ENCODE peak calls at places on chromosomes 4 and X, in nine cellular contexts. One of them, this sample, is unnamed.

GRCh38 chr4:154779362-154779947 is 1.6 kb upstream of the RBM46 start:
- DNase-seq in PC-3: peak
- DNase-seq in GM23338: peak
- DNase-seq in neural progenitor cell: peak
- DNase-seq in hepatocyte: peak
- DNase-seq in HCT116: peak
- DNase-seq in OCI-LY7: peak
- DNase-seq in GM23248: peak
- DNase-seq in SK-N-SH: peak
- DNase-seq in this sample: peak

GRCh38 chr4:73828945-73829344 is 7.5 kb upstream of the CXCL6 start:
- DNase-seq in PC-3: no peak
- DNase-seq in GM23338: no peak
- DNase-seq in neural progenitor cell: no peak
- DNase-seq in hepatocyte: no peak
- DNase-seq in HCT116: no peak
- DNase-seq in OCI-LY7: no peak
- DNase-seq in GM23248: peak
- DNase-seq in SK-N-SH: no peak
- DNase-seq in this sample: no peak

GRCh38 chrX:13689519-13690211 is 737 bp downstream of the RAB9A start:
- DNase-seq in PC-3: peak
- DNase-seq in GM23338: peak
- DNase-seq in neural progenitor cell: peak
- DNase-seq in hepatocyte: no peak
- DNase-seq in HCT116: no peak
- DNase-seq in OCI-LY7: peak
- DNase-seq in GM23248: peak
- DNase-seq in SK-N-SH: no peak
- DNase-seq in this sample: no peak

GRCh38 chr4:40681600-40682297 is 52.1 kb upstream of the RBM47 start:
- DNase-seq in PC-3: no peak
- DNase-seq in GM23338: no peak
- DNase-seq in neural progenitor cell: peak
- DNase-seq in hepatocyte: no peak
- DNase-seq in HCT116: no peak
- DNase-seq in OCI-LY7: no peak
- DNase-seq in GM23248: no peak
- DNase-seq in SK-N-SH: no peak
- DNase-seq in this sample: no peak

GRCh38 chr4:2258091-2259035 is 3.5 kb downstream of the MXD4 start:
- DNase-seq in PC-3: no peak
- DNase-seq in GM23338: no peak
- DNase-seq in neural progenitor cell: no peak
- DNase-seq in hepatocyte: no peak
- DNase-seq in HCT116: no peak
- DNase-seq in OCI-LY7: no peak
- DNase-seq in GM23248: no peak
- DNase-seq in SK-N-SH: peak
- DNase-seq in this sample: no peak

GRCh38 chr4:47650584-47651130 is 165.6 kb downstream of the ATP10D start:
- DNase-seq in PC-3: no peak
- DNase-seq in GM23338: no peak
- DNase-seq in neural progenitor cell: no peak
- DNase-seq in hepatocyte: no peak
- DNase-seq in HCT116: no peak
- DNase-seq in OCI-LY7: no peak
- DNase-seq in GM23248: no peak
- DNase-seq in SK-N-SH: no peak
- DNase-seq in this sample: no peak

GRCh38 chr4:82201303-82201702 is 172.5 kb downstream of the HNRNPD start:
- DNase-seq in PC-3: peak
- DNase-seq in GM23338: no peak
- DNase-seq in neural progenitor cell: no peak
- DNase-seq in hepatocyte: no peak
- DNase-seq in HCT116: no peak
- DNase-seq in OCI-LY7: no peak
- DNase-seq in GM23248: peak
- DNase-seq in SK-N-SH: no peak
- DNase-seq in this sample: no peak

GRCh38 chr4:159639924-159640323 is 537.0 kb downstream of the RAPGEF2 start:
- DNase-seq in PC-3: no peak
- DNase-seq in GM23338: no peak
- DNase-seq in neural progenitor cell: no peak
- DNase-seq in hepatocyte: no peak
- DNase-seq in HCT116: no peak
- DNase-seq in OCI-LY7: no peak
- DNase-seq in GM23248: no peak
- DNase-seq in SK-N-SH: no peak
- DNase-seq in this sample: no peak

GRCh38 chrX:124338733-124339514 is 6.5 kb downstream of the TEX13D start:
- DNase-seq in PC-3: no peak
- DNase-seq in GM23338: no peak
- DNase-seq in neural progenitor cell: no peak
- DNase-seq in hepatocyte: no peak
- DNase-seq in HCT116: no peak
- DNase-seq in OCI-LY7: no peak
- DNase-seq in GM23248: no peak
- DNase-seq in SK-N-SH: no peak
- DNase-seq in this sample: no peak

GRCh38 chrX:100413231-100413630 is 3.2 kb upstream of the PCDH19 start:
- DNase-seq in PC-3: peak
- DNase-seq in GM23338: peak
- DNase-seq in neural progenitor cell: peak
- DNase-seq in hepatocyte: peak
- DNase-seq in HCT116: no peak
- DNase-seq in OCI-LY7: peak
- DNase-seq in GM23248: peak
- DNase-seq in SK-N-SH: peak
- DNase-seq in this sample: peak

GRCh38 chrX:103716967-103717366 is 6.3 kb downstream of the TMEM31 start:
- DNase-seq in PC-3: peak
- DNase-seq in GM23338: no peak
- DNase-seq in neural progenitor cell: no peak
- DNase-seq in hepatocyte: peak
- DNase-seq in HCT116: no peak
- DNase-seq in OCI-LY7: no peak
- DNase-seq in GM23248: peak
- DNase-seq in SK-N-SH: no peak
- DNase-seq in this sample: no peak

GRCh38 chr4:117093581-117093980 is 8.2 kb upstream of the TRAM1L1 start:
- DNase-seq in PC-3: peak
- DNase-seq in GM23338: no peak
- DNase-seq in neural progenitor cell: no peak
- DNase-seq in hepatocyte: no peak
- DNase-seq in HCT116: no peak
- DNase-seq in OCI-LY7: no peak
- DNase-seq in GM23248: no peak
- DNase-seq in SK-N-SH: no peak
- DNase-seq in this sample: no peak

GRCh38 chr4:68962868-68963267 is 11.3 kb upstream of the UGT2A3 start:
- DNase-seq in PC-3: no peak
- DNase-seq in GM23338: no peak
- DNase-seq in neural progenitor cell: no peak
- DNase-seq in hepatocyte: no peak
- DNase-seq in HCT116: no peak
- DNase-seq in OCI-LY7: no peak
- DNase-seq in GM23248: no peak
- DNase-seq in SK-N-SH: no peak
- DNase-seq in this sample: no peak

GRCh38 chr4:148015058-148015457 is 283.2 kb downstream of the ARHGAP10 start:
- DNase-seq in PC-3: no peak
- DNase-seq in GM23338: peak
- DNase-seq in neural progenitor cell: no peak
- DNase-seq in hepatocyte: no peak
- DNase-seq in HCT116: no peak
- DNase-seq in OCI-LY7: no peak
- DNase-seq in GM23248: no peak
- DNase-seq in SK-N-SH: no peak
- DNase-seq in this sample: no peak

GRCh38 chr4:148017801-148018200 is 285.9 kb downstream of the ARHGAP10 start:
- DNase-seq in PC-3: no peak
- DNase-seq in GM23338: no peak
- DNase-seq in neural progenitor cell: no peak
- DNase-seq in hepatocyte: no peak
- DNase-seq in HCT116: no peak
- DNase-seq in OCI-LY7: no peak
- DNase-seq in GM23248: no peak
- DNase-seq in SK-N-SH: no peak
- DNase-seq in this sample: no peak

GRCh38 chr4:148016063-148016637 is 284.3 kb downstream of the ARHGAP10 start:
- DNase-seq in PC-3: no peak
- DNase-seq in GM23338: no peak
- DNase-seq in neural progenitor cell: no peak
- DNase-seq in hepatocyte: no peak
- DNase-seq in HCT116: no peak
- DNase-seq in OCI-LY7: no peak
- DNase-seq in GM23248: no peak
- DNase-seq in SK-N-SH: no peak
- DNase-seq in this sample: no peak

DNA sequence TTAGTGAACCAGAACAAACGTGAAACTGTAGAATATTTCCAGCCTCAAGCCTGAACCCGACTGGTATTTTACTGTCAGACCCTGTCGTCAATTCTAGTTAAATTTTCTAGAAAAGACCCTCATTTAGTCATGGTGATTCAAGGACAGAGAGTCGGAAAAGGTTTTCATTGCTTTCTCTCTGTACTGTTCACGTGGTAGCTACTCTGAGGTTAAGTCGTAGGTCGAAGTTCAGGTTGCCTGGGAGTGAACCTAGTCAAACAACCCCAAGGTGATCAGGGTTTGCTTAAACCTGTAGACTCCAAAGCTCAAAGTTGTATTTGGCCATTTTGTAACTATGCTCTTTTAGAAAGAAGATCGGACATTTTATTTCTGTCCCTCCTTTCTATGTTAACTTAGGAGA is 283.6 kb downstream of the ARHGAP10 start:
- DNase-seq in PC-3: no peak
- DNase-seq in GM23338: no peak
- DNase-seq in neural progenitor cell: no peak
- DNase-seq in hepatocyte: no peak
- DNase-seq in HCT116: no peak
- DNase-seq in OCI-LY7: no peak
- DNase-seq in GM23248: no peak
- DNase-seq in SK-N-SH: no peak
- DNase-seq in this sample: no peak
- TF ChIP-seq EZH2phosphoT487 in PC-3: no peak
- TF ChIP-seq EZH2phosphoT487 in GM23338: no peak
- TF ChIP-seq EZH2phosphoT487 in neural progenitor cell: no peak
- TF ChIP-seq EZH2phosphoT487 in hepatocyte: no peak
- TF ChIP-seq EZH2phosphoT487 in HCT116: no peak
- TF ChIP-seq EZH2phosphoT487 in OCI-LY7: no peak
- TF ChIP-seq EZH2phosphoT487 in GM23248: no peak
- TF ChIP-seq EZH2phosphoT487 in SK-N-SH: no peak
- TF ChIP-seq EZH2phosphoT487 in this sample: no peak

DNA sequence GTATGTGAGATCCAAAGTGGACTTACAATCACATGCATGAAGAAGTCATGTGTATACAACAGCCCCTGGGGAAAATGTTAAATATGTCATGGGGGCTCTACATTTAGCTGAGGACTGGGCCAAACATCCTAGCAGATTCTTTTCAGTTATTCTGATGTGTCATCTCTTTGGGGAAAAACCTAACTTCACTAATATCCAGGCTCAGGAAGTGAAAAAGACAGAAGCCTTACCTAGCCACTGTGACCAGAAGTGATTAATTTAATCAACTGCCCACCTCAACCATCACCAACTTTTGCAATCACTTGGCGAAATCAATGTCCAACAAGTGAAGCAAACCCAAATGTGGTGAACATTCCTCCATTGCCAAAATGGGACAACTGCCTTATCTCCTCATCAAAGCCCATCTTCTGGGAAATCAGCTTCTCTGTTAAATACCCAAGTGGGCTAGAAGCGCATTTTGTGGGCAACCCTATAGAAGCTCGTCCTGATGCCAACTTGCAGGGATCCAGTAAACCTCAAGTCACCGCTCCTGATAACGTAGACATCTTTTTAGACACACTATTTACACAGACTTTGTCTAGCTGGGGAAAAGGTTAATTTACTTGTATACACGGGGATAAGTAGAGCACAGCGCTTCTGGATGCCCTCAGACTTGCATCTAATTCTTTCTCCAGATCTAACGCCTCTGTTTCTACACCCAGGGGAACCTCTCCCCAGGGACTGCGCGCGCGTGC is 1.4 kb upstream of the HHIP start:
- DNase-seq in PC-3: no peak
- DNase-seq in GM23338: no peak
- DNase-seq in neural progenitor cell: no peak
- DNase-seq in hepatocyte: no peak
- DNase-seq in HCT116: no peak
- DNase-seq in OCI-LY7: no peak
- DNase-seq in GM23248: no peak
- DNase-seq in SK-N-SH: no peak
- DNase-seq in this sample: no peak
- H3K4me3 ChIP-seq in PC-3: no peak
- H3K4me3 ChIP-seq in GM23338: peak
- H3K4me3 ChIP-seq in neural progenitor cell: no peak
- H3K4me3 ChIP-seq in hepatocyte: no peak
- H3K4me3 ChIP-seq in HCT116: no peak
- H3K4me3 ChIP-seq in OCI-LY7: no peak
- H3K4me3 ChIP-seq in GM23248: no peak
- H3K4me3 ChIP-seq in SK-N-SH: peak
- H3K4me3 ChIP-seq in this sample: no peak

DNA sequence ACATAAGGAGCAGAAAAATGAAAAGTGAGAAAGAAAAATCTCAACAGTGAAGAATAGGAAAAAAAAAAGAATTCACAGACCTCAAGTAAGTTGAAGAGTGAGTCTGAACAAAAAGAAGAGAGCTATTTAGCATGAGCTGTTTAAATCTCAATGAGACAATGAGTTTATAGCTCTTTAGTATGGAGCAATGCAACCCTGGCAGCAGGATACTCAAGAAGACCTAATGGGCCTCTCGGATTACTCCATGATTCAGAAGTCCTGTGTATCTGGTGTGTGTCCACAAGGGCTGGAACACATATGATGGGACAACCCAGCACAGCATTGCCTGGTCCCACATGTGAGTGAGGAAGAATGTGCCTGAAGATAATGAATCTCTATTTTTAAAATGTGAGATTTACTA is 563.1 kb upstream of the INTU start:
- DNase-seq in PC-3: no peak
- DNase-seq in GM23338: peak
- DNase-seq in neural progenitor cell: peak
- DNase-seq in hepatocyte: no peak
- DNase-seq in HCT116: no peak
- DNase-seq in OCI-LY7: no peak
- DNase-seq in GM23248: peak
- DNase-seq in SK-N-SH: no peak
- DNase-seq in this sample: no peak
- TF ChIP-seq EZH2phosphoT487 in PC-3: no peak
- TF ChIP-seq EZH2phosphoT487 in GM23338: no peak
- TF ChIP-seq EZH2phosphoT487 in neural progenitor cell: no peak
- TF ChIP-seq EZH2phosphoT487 in hepatocyte: no peak
- TF ChIP-seq EZH2phosphoT487 in HCT116: no peak
- TF ChIP-seq EZH2phosphoT487 in OCI-LY7: no peak
- TF ChIP-seq EZH2phosphoT487 in GM23248: no peak
- TF ChIP-seq EZH2phosphoT487 in SK-N-SH: no peak
- TF ChIP-seq EZH2phosphoT487 in this sample: no peak

DNA sequence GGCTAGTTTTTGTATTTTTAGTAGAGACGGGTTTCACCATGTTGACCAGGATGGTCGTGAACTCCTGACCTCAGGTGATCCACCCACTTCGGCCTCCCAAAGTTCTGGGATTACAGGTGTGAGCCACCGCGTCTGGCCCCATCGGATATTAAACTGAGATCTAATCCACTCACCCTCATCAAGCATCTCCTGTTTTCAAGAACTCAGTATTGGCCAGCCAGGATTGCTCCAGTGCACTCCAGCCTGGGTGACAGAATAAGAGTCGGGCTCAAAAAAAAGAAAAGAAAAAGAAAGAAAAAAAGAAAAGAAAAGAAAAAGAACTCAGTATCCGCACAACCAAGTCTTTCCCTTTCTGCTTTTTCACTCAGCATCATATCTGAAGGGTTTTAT is 167.6 kb downstream of the OR13H1 start:
- DNase-seq in PC-3: no peak
- DNase-seq in GM23338: no peak
- DNase-seq in neural progenitor cell: no peak
- DNase-seq in hepatocyte: no peak
- DNase-seq in HCT116: no peak
- DNase-seq in OCI-LY7: no peak
- DNase-seq in GM23248: no peak
- DNase-seq in SK-N-SH: no peak
- DNase-seq in this sample: no peak
- H3K4me3 ChIP-seq in PC-3: no peak
- H3K4me3 ChIP-seq in GM23338: no peak
- H3K4me3 ChIP-seq in neural progenitor cell: no peak
- H3K4me3 ChIP-seq in hepatocyte: no peak
- H3K4me3 ChIP-seq in HCT116: no peak
- H3K4me3 ChIP-seq in OCI-LY7: no peak
- H3K4me3 ChIP-seq in GM23248: no peak
- H3K4me3 ChIP-seq in SK-N-SH: peak
- H3K4me3 ChIP-seq in this sample: peak